ENCODE peak calls at places on chromosomes 7 and 10, in eight cellular contexts. S is foreskin keratinocyte, R is heart right ventricle, U is ovary, A is fibroblast of mammary gland, E is HCT116, W is AG04450, Y is psoas muscle. B is an unnamed sample.

GRCh38 chr7:134798155-134798554 is 18.7 kb downstream of the CALD1 start:
- DNase-seq in A (peak), U (no peak), E (no peak), W (no peak), R (no peak), S (no peak), Y (no peak), B (no peak)

GRCh38 chr10:1070939-1071338 is 14.8 kb downstream of the WDR37 start:
- DNase-seq in A (peak), R (no peak), W (no peak), S (no peak), E (no peak), Y (no peak), U (no peak), B (no peak)

GRCh38 chr10:123019941-123020703 is 11.3 kb downstream of the ACADSB start:
- DNase-seq in U (no peak), S (no peak), W (no peak), E (no peak), A (no peak), Y (no peak), R (no peak), B (no peak)

GRCh38 chr7:127474457-127474856 is 81.9 kb upstream of the ZNF800 start:
- DNase-seq in A (peak), U (no peak), E (no peak), W (no peak), S (no peak), Y (no peak), R (no peak), B (no peak)

GRCh38 chr10:8398771-8399170 is 344.3 kb downstream of the GATA3 start:
- DNase-seq in E (no peak), U (no peak), S (no peak), R (no peak), W (no peak), Y (no peak), A (no peak), B (no peak)

GRCh38 chr10:27390681-27391080 is 113.4 kb upstream of the RAB18 start:
- DNase-seq in R (no peak), S (peak), W (no peak), U (no peak), A (peak), E (no peak), Y (no peak), B (no peak)

GRCh38 chr7:124390301-124390700 is 357.4 kb upstream of the TMEM229A start:
- DNase-seq in E (no peak), A (no peak), R (no peak), U (no peak), W (no peak), Y (no peak), S (no peak), B (no peak)

GRCh38 chr10:124903119-124903518 is 38.8 kb upstream of the ZRANB1 start:
- DNase-seq in W (no peak), R (no peak), U (no peak), S (no peak), A (no peak), Y (no peak), E (no peak), B (no peak)

GRCh38 chr10:131810805-131811137 is 90.0 kb upstream of the PPP2R2D start:
- DNase-seq in S (no peak), R (no peak), A (no peak), W (no peak), E (no peak), Y (no peak), U (no peak), B (no peak)

GRCh38 chr7:28990200-28990960 is 32.2 kb upstream of the TRIL start:
- DNase-seq in W (no peak), S (no peak), E (no peak), U (no peak), A (peak), Y (peak), R (peak), B (no peak)

GRCh38 chr7:69776611-69777010 is 178.3 kb downstream of the AUTS2 start:
- DNase-seq in R (no peak), E (no peak), U (no peak), S (no peak), Y (no peak), W (no peak), A (peak), B (no peak)

GRCh38 chr10:122044713-122045112 is 55.8 kb downstream of the TACC2 start:
- DNase-seq in E (no peak), A (peak), W (no peak), R (no peak), S (no peak), Y (peak), U (no peak), B (no peak)

GRCh38 chr7:148941598-148942280 is 57.6 kb upstream of the EZH2 start:
- DNase-seq in S (peak), E (peak), Y (peak), R (peak), W (peak), U (peak), A (peak), B (no peak)

GRCh38 chr10:62170738-62171137 is 97.9 kb downstream of the RTKN2 start:
- DNase-seq in R (no peak), U (no peak), Y (no peak), W (no peak), A (no peak), S (no peak), E (no peak), B (no peak)

GRCh38 chr10:31017534-31018361 is 13.9 kb downstream of the ZNF438 start:
- DNase-seq in A (no peak), Y (no peak), S (no peak), W (no peak), R (no peak), E (no peak), U (no peak), B (no peak)

GRCh38 chr7:157235357-157236018 is 96.8 kb downstream of the UBE3C start:
- DNase-seq in W (no peak), Y (no peak), A (peak), R (no peak), E (no peak), S (no peak), U (no peak), B (no peak)

GRCh38 chr10:103890194-103890658 is 27.8 kb downstream of the STN1 start:
- DNase-seq in U (no peak), R (no peak), S (peak), W (no peak), A (peak), Y (no peak), E (peak), B (no peak)

GRCh38 chr7:100102950-100103840 is 1.8 kb downstream of the AP4M1 start:
- DNase-seq in U (no peak), Y (no peak), E (no peak), A (peak), R (no peak), W (peak), S (no peak), B (no peak)

GRCh38 chr7:99975782-99976521 is at the start of gene AZGP1:
- DNase-seq in U (no peak), W (no peak), A (peak), S (no peak), Y (no peak), R (peak), E (no peak), B (no peak)

GRCh38 chr7:84674236-84674913 is 479.8 kb upstream of the SEMA3A start:
- DNase-seq in S (no peak), A (peak), W (no peak), Y (no peak), U (no peak), E (no peak), R (no peak), B (no peak)

GRCh38 chr7:2224934-2225333 is 7.8 kb downstream of the MAD1L1 start:
- DNase-seq in S (peak), R (no peak), U (no peak), Y (no peak), E (no peak), W (no peak), A (no peak), B (no peak)

GRCh38 chr7:153886506-153887391 is 165.4 kb upstream of the DPP6 start:
- DNase-seq in Y (no peak), S (no peak), W (no peak), A (no peak), E (no peak), R (no peak), U (no peak), B (no peak)

GRCh38 chr10:47241256-47241655 is 58.7 kb upstream of the GDF10 start:
- DNase-seq in S (no peak), W (no peak), Y (no peak), A (no peak), U (no peak), R (no peak), E (no peak), B (no peak)

GRCh38 chr10:62037890-62038608 is 136.6 kb downstream of the ARID5B start:
- DNase-seq in Y (no peak), R (no peak), W (no peak), U (no peak), A (no peak), E (no peak), S (no peak), B (no peak)

GRCh38 chr10:31919010-31919409 is 9.6 kb downstream of the ARHGAP12 start:
- DNase-seq in E (no peak), R (no peak), U (no peak), Y (no peak), S (no peak), W (no peak), A (no peak), B (no peak)

GRCh38 chr7:124155400-124156022 is 122.6 kb upstream of the TMEM229A start:
- DNase-seq in W (peak), A (peak), E (peak), U (no peak), S (no peak), Y (no peak), R (no peak), B (no peak)

GRCh38 chr7:1224093-1224702 is 8.5 kb upstream of the UNCX start:
- DNase-seq in E (no peak), Y (no peak), R (no peak), W (no peak), S (no peak), A (no peak), U (no peak), B (no peak)

GRCh38 chr10:111439034-111439842 is 362.4 kb downstream of the ADRA2A start:
- DNase-seq in U (no peak), S (peak), Y (no peak), E (no peak), W (no peak), A (no peak), R (no peak), B (no peak)

GRCh38 chr7:27883726-27884125 is 143.8 kb downstream of the TAX1BP1 start:
- DNase-seq in E (no peak), Y (no peak), R (no peak), U (no peak), S (no peak), W (no peak), A (no peak), B (no peak)

GRCh38 chr7:100971111-100972001 is 2.0 kb downstream of the MUC12 start:
- DNase-seq in W (no peak), E (no peak), Y (no peak), A (no peak), R (no peak), S (no peak), U (no peak), B (no peak)

GRCh38 chr10:86678999-86679792 is 10.9 kb downstream of the LDB3 start:
- DNase-seq in Y (no peak), U (no peak), A (no peak), E (no peak), S (no peak), W (no peak), R (no peak), B (no peak)

GRCh38 chr10:54064215-54064614 is 736.8 kb downstream of the PCDH15 start:
- DNase-seq in W (no peak), S (no peak), U (no peak), A (no peak), Y (no peak), E (no peak), R (no peak), B (no peak)

GRCh38 chr10:30098624-30099023 is 39.2 kb upstream of the JCAD start:
- DNase-seq in U (no peak), W (peak), S (peak), Y (no peak), A (peak), E (no peak), R (no peak), B (peak)

GRCh38 chr7:32158751-32159360 is 88.6 kb upstream of the PDE1C start:
- DNase-seq in S (no peak), U (no peak), R (no peak), W (no peak), Y (no peak), A (no peak), E (no peak), B (no peak)

GRCh38 chr10:17235136-17235535 is 7.1 kb downstream of the VIM start:
- DNase-seq in U (no peak), E (no peak), W (no peak), A (peak), Y (no peak), S (no peak), R (no peak), B (no peak)

GRCh38 chr7:78924581-78924980 is 528.9 kb downstream of the MAGI2 start:
- DNase-seq in E (peak), Y (no peak), R (no peak), U (no peak), W (no peak), A (peak), S (no peak), B (no peak)

DNA sequence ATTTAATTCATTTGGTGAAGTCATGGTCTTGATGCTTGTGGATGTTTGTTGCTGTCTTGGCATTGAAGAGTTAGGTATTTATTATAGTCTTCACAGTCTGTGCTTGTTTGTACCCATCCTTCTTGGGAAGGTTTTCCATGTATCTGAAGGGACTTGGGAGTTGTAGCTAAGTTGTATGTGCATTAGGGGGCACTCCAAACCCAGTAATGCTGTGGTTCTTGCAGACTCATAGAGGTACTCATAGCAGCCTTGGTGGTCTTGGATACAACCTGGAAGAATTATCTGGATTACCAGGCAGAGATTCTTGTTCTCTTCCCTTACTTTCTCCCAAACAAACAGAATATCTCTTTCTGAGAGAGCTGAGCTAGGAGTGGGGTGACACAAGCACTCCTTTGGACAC is 93.2 kb downstream of the ADCYAP1R1 start:
- DNase-seq in W (no peak), Y (no peak), A (no peak), E (no peak), S (no peak), U (no peak), R (no peak), B (no peak)
- TF ChIP-seq CTCF in W (no peak), Y (no peak), A (no peak), E (peak), S (peak), U (no peak), R (no peak), B (no peak)

DNA sequence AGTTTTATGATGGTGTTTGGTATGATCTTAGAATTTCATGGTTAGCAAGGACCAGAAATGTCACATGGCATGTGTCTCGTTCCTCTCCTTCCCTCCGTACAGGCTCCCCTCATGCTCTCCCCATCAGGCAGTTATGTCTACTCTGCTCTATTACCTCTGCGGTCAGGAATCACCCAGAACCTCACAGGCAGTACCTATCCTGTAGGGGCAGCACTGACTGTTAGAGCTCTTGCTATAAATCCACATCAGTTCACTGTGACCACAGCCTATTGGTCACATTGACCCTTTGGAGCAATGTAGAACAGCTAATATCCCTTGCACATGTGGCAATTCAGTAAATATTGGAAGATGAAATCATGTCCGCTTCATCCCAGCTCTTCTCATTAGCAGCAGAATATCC is 151.8 kb downstream of the WNT2 start:
- DNase-seq in Y (no peak), W (no peak), R (no peak), A (no peak), U (no peak), E (no peak), S (no peak), B (no peak)
- TF ChIP-seq CTCF in Y (no peak), W (no peak), R (no peak), A (no peak), U (no peak), E (no peak), S (no peak), B (no peak)

GRCh38 chr10:90788987-90789386 is 68.9 kb downstream of the HTR7 start:
- DNase-seq in W (no peak), E (no peak), R (no peak), A (no peak), S (no peak), Y (no peak), U (no peak), B (no peak)

GRCh38 chr10:90785782-90786181 is 72.1 kb downstream of the HTR7 start:
- DNase-seq in A (no peak), S (no peak), R (no peak), Y (no peak), U (no peak), W (no peak), E (no peak), B (no peak)

GRCh38 chr10:90787376-90787775 is 70.5 kb downstream of the HTR7 start:
- DNase-seq in W (no peak), U (no peak), A (no peak), E (no peak), Y (no peak), R (no peak), S (no peak), B (no peak)

GRCh38 chr10:90787906-90788491 is 69.8 kb downstream of the HTR7 start:
- DNase-seq in A (peak), E (peak), S (no peak), R (no peak), Y (no peak), W (no peak), U (no peak), B (no peak)
- TF ChIP-seq CTCF in A (peak), E (peak), S (peak), R (peak), Y (peak), W (peak), U (no peak), B (peak)

GRCh38 chr10:5343561-5343960 is 21.2 kb upstream of the UCN3 start:
- DNase-seq in S (no peak), Y (no peak), A (no peak), W (no peak), U (no peak), E (no peak), R (no peak), B (no peak)
- TF ChIP-seq CTCF in S (no peak), Y (no peak), A (no peak), W (no peak), U (no peak), E (no peak), R (no peak), B (peak)

DNA sequence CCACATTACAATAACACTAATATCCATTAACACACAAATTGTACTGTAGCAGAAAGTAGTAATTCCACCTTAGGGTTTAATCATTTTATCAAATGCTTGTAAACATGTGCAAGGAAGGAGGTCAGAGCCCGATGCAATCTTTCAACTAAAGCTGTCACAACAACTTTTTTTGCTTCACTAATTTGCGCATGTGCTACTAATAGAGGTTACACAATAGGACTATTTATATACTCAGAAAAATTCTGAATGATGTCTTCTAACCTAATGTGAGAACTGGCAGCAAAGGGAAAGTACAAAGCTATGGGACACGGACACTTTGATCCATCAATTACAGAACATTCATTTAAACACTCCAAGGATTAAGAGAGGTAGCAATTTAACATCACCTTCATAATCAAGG is 244.4 kb downstream of the CHCHD3 start:
- DNase-seq in W (no peak), S (no peak), U (no peak), E (no peak), Y (no peak), R (no peak), A (peak), B (no peak)
- TF ChIP-seq CTCF in W (no peak), S (no peak), U (no peak), E (no peak), Y (no peak), R (no peak), A (no peak), B (no peak)

DNA sequence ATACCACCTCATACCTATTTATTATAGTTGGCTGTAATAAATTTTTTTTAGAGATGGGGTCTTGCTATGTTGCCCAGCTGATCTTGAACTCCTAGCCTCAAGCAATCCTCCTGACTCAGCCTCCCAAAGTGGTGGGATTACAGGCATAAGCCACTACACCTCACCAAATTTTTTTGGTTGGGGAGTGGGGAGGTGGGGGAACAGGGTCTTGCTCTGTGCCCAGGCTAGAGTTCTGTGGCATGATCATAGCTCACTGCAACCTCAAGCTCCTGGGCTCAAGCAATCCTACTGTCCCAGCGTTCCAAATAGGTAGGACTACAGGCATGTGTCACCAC is 3.9 kb upstream of the OGDH start:
- DNase-seq in A (no peak), Y (no peak), R (no peak), W (no peak), S (no peak), E (no peak), U (no peak), B (no peak)
- TF ChIP-seq CTCF in A (no peak), Y (no peak), R (no peak), W (no peak), S (no peak), E (no peak), U (no peak), B (no peak)

GRCh38 chr10:112955736-112956421 is 5.8 kb downstream of the TCF7L2 start:
- DNase-seq in E (no peak), R (no peak), Y (no peak), S (no peak), W (peak), A (peak), U (no peak), B (no peak)
- TF ChIP-seq CTCF in E (no peak), R (no peak), Y (no peak), S (no peak), W (no peak), A (no peak), U (no peak), B (no peak)

B was measured in kidney epithelial cell.